ENCODE peak calls at places on chromosomes 4 and X, in nine cellular contexts. One of them, this sample, is unnamed.
A peak's percentile ranks its signal among the peaks of the same experiment; 100 is the strongest.

GRCh38 chr4:49221209-49221608 is 235.1 kb downstream of the CWH43 start:
- DNase-seq in Caki2: no peak
- DNase-seq in activated naive CD4-positive, alpha-beta T cell treated with anti-CD3 and anti-CD28 coated beads for 36 hours: no peak
- DNase-seq in CD4-positive, alpha-beta T cell: no peak
- DNase-seq in GM23248: no peak
- DNase-seq in amygdala: no peak
- DNase-seq in uterus: no peak
- DNase-seq in T-cell: no peak
- DNase-seq in stimulated activated naive CD4-positive, alpha-beta T cell: no peak
- DNase-seq in this sample: no peak

GRCh38 chr4:4559596-4559995 is 17.7 kb upstream of the STX18 start:
- DNase-seq in stimulated activated naive CD4-positive, alpha-beta T cell: no peak
- DNase-seq in uterus: no peak
- DNase-seq in amygdala: no peak
- DNase-seq in GM23248: peak; percentile 37
- DNase-seq in CD4-positive, alpha-beta T cell: no peak
- DNase-seq in activated naive CD4-positive, alpha-beta T cell treated with anti-CD3 and anti-CD28 coated beads for 36 hours: no peak
- DNase-seq in T-cell: no peak
- DNase-seq in Caki2: no peak
- DNase-seq in this sample: no peak

GRCh38 chrX:50988649-50989048 is 78.1 kb downstream of the BMP15 start:
- DNase-seq in uterus: no peak
- DNase-seq in CD4-positive, alpha-beta T cell: no peak
- DNase-seq in activated naive CD4-positive, alpha-beta T cell treated with anti-CD3 and anti-CD28 coated beads for 36 hours: peak; percentile 36
- DNase-seq in GM23248: peak; percentile 53
- DNase-seq in T-cell: no peak
- DNase-seq in stimulated activated naive CD4-positive, alpha-beta T cell: no peak
- DNase-seq in amygdala: no peak
- DNase-seq in Caki2: peak; percentile 25
- DNase-seq in this sample: no peak

GRCh38 chr4:84529169-84529751 is 30.2 kb upstream of the NKX6-1 start:
- DNase-seq in Caki2: peak; percentile 21
- DNase-seq in amygdala: no peak
- DNase-seq in activated naive CD4-positive, alpha-beta T cell treated with anti-CD3 and anti-CD28 coated beads for 36 hours: no peak
- DNase-seq in GM23248: peak; percentile 53
- DNase-seq in uterus: no peak
- DNase-seq in stimulated activated naive CD4-positive, alpha-beta T cell: no peak
- DNase-seq in CD4-positive, alpha-beta T cell: no peak
- DNase-seq in T-cell: no peak
- DNase-seq in this sample: peak; percentile 5

GRCh38 chrX:155997436-155997835 is at the start of gene IL9R:
- DNase-seq in stimulated activated naive CD4-positive, alpha-beta T cell: no peak
- DNase-seq in activated naive CD4-positive, alpha-beta T cell treated with anti-CD3 and anti-CD28 coated beads for 36 hours: peak; percentile 65
- DNase-seq in GM23248: no peak
- DNase-seq in T-cell: peak; percentile 20
- DNase-seq in amygdala: no peak
- DNase-seq in Caki2: no peak
- DNase-seq in CD4-positive, alpha-beta T cell: peak; percentile 5
- DNase-seq in uterus: no peak
- DNase-seq in this sample: no peak

GRCh38 chrX:44621088-44621487 is 78.4 kb upstream of the FUNDC1 start:
- DNase-seq in uterus: no peak
- DNase-seq in stimulated activated naive CD4-positive, alpha-beta T cell: no peak
- DNase-seq in T-cell: no peak
- DNase-seq in Caki2: no peak
- DNase-seq in CD4-positive, alpha-beta T cell: no peak
- DNase-seq in activated naive CD4-positive, alpha-beta T cell treated with anti-CD3 and anti-CD28 coated beads for 36 hours: no peak
- DNase-seq in amygdala: no peak
- DNase-seq in GM23248: no peak
- DNase-seq in this sample: no peak

GRCh38 chrX:43552166-43552565 is 103.9 kb upstream of the MAOA start:
- DNase-seq in activated naive CD4-positive, alpha-beta T cell treated with anti-CD3 and anti-CD28 coated beads for 36 hours: no peak
- DNase-seq in Caki2: peak; percentile 76
- DNase-seq in stimulated activated naive CD4-positive, alpha-beta T cell: no peak
- DNase-seq in amygdala: no peak
- DNase-seq in CD4-positive, alpha-beta T cell: no peak
- DNase-seq in T-cell: no peak
- DNase-seq in uterus: no peak
- DNase-seq in GM23248: no peak
- DNase-seq in this sample: no peak

GRCh38 chr4:105158837-105159236 is 12.2 kb downstream of the TET2 start:
- DNase-seq in Caki2: no peak
- DNase-seq in uterus: no peak
- DNase-seq in T-cell: no peak
- DNase-seq in amygdala: no peak
- DNase-seq in activated naive CD4-positive, alpha-beta T cell treated with anti-CD3 and anti-CD28 coated beads for 36 hours: no peak
- DNase-seq in GM23248: no peak
- DNase-seq in stimulated activated naive CD4-positive, alpha-beta T cell: no peak
- DNase-seq in CD4-positive, alpha-beta T cell: no peak
- DNase-seq in this sample: no peak

GRCh38 chr4:65089666-65090065 is 580.6 kb downstream of the EPHA5 start:
- DNase-seq in Caki2: peak; percentile 10
- DNase-seq in CD4-positive, alpha-beta T cell: no peak
- DNase-seq in GM23248: peak; percentile 1
- DNase-seq in stimulated activated naive CD4-positive, alpha-beta T cell: no peak
- DNase-seq in activated naive CD4-positive, alpha-beta T cell treated with anti-CD3 and anti-CD28 coated beads for 36 hours: no peak
- DNase-seq in amygdala: no peak
- DNase-seq in uterus: no peak
- DNase-seq in T-cell: no peak
- DNase-seq in this sample: no peak

GRCh38 chrX:40201486-40201885 is 103.7 kb upstream of the BCOR start:
- DNase-seq in Caki2: peak; percentile 2
- DNase-seq in uterus: no peak
- DNase-seq in amygdala: no peak
- DNase-seq in CD4-positive, alpha-beta T cell: no peak
- DNase-seq in activated naive CD4-positive, alpha-beta T cell treated with anti-CD3 and anti-CD28 coated beads for 36 hours: peak; percentile 39
- DNase-seq in GM23248: no peak
- DNase-seq in T-cell: peak; percentile 25
- DNase-seq in stimulated activated naive CD4-positive, alpha-beta T cell: no peak
- DNase-seq in this sample: no peak

GRCh38 chrX:78105944-78106650 is 2.0 kb downstream of the PGK1 start:
- DNase-seq in GM23248: peak; percentile 26
- DNase-seq in amygdala: no peak
- DNase-seq in activated naive CD4-positive, alpha-beta T cell treated with anti-CD3 and anti-CD28 coated beads for 36 hours: peak; percentile 40
- DNase-seq in Caki2: no peak
- DNase-seq in stimulated activated naive CD4-positive, alpha-beta T cell: peak; percentile 0
- DNase-seq in CD4-positive, alpha-beta T cell: no peak
- DNase-seq in T-cell: no peak
- DNase-seq in uterus: no peak
- DNase-seq in this sample: no peak

GRCh38 chrX:53073115-53073581 is 9.0 kb upstream of the TSPYL2 start:
- DNase-seq in uterus: no peak
- DNase-seq in CD4-positive, alpha-beta T cell: no peak
- DNase-seq in stimulated activated naive CD4-positive, alpha-beta T cell: no peak
- DNase-seq in T-cell: no peak
- DNase-seq in Caki2: no peak
- DNase-seq in amygdala: no peak
- DNase-seq in activated naive CD4-positive, alpha-beta T cell treated with anti-CD3 and anti-CD28 coated beads for 36 hours: no peak
- DNase-seq in GM23248: no peak
- DNase-seq in this sample: no peak

GRCh38 chr4:165972747-165973146 is 99.7 kb downstream of the TLL1 start:
- DNase-seq in T-cell: no peak
- DNase-seq in GM23248: no peak
- DNase-seq in CD4-positive, alpha-beta T cell: no peak
- DNase-seq in uterus: no peak
- DNase-seq in amygdala: no peak
- DNase-seq in Caki2: no peak
- DNase-seq in stimulated activated naive CD4-positive, alpha-beta T cell: no peak
- DNase-seq in activated naive CD4-positive, alpha-beta T cell treated with anti-CD3 and anti-CD28 coated beads for 36 hours: no peak
- DNase-seq in this sample: no peak

GRCh38 chr4:25966171-25966570 is 52.2 kb downstream of the SMIM20 start:
- DNase-seq in uterus: no peak
- DNase-seq in activated naive CD4-positive, alpha-beta T cell treated with anti-CD3 and anti-CD28 coated beads for 36 hours: no peak
- DNase-seq in GM23248: no peak
- DNase-seq in T-cell: no peak
- DNase-seq in amygdala: no peak
- DNase-seq in Caki2: no peak
- DNase-seq in stimulated activated naive CD4-positive, alpha-beta T cell: no peak
- DNase-seq in CD4-positive, alpha-beta T cell: no peak
- DNase-seq in this sample: no peak

GRCh38 chr4:145870155-145871020 is 68.2 kb downstream of the ZNF827 start:
- DNase-seq in GM23248: peak; percentile 23
- DNase-seq in stimulated activated naive CD4-positive, alpha-beta T cell: no peak
- DNase-seq in activated naive CD4-positive, alpha-beta T cell treated with anti-CD3 and anti-CD28 coated beads for 36 hours: no peak
- DNase-seq in Caki2: no peak
- DNase-seq in uterus: no peak
- DNase-seq in T-cell: no peak
- DNase-seq in amygdala: no peak
- DNase-seq in CD4-positive, alpha-beta T cell: no peak
- DNase-seq in this sample: no peak

GRCh38 chrX:7389576-7389975 is 241.6 kb upstream of the PUDP start:
- DNase-seq in activated naive CD4-positive, alpha-beta T cell treated with anti-CD3 and anti-CD28 coated beads for 36 hours: no peak
- DNase-seq in amygdala: no peak
- DNase-seq in T-cell: no peak
- DNase-seq in CD4-positive, alpha-beta T cell: no peak
- DNase-seq in GM23248: no peak
- DNase-seq in stimulated activated naive CD4-positive, alpha-beta T cell: no peak
- DNase-seq in uterus: no peak
- DNase-seq in Caki2: no peak
- DNase-seq in this sample: no peak

GRCh38 chr4:4783847-4784246 is 75.6 kb upstream of the MSX1 start:
- DNase-seq in uterus: no peak
- DNase-seq in Caki2: no peak
- DNase-seq in CD4-positive, alpha-beta T cell: no peak
- DNase-seq in T-cell: no peak
- DNase-seq in amygdala: no peak
- DNase-seq in activated naive CD4-positive, alpha-beta T cell treated with anti-CD3 and anti-CD28 coated beads for 36 hours: no peak
- DNase-seq in GM23248: no peak
- DNase-seq in stimulated activated naive CD4-positive, alpha-beta T cell: no peak
- DNase-seq in this sample: no peak

GRCh38 chr4:75557696-75558095 is 1.8 kb downstream of the ODAPH start:
- DNase-seq in amygdala: no peak
- DNase-seq in CD4-positive, alpha-beta T cell: no peak
- DNase-seq in stimulated activated naive CD4-positive, alpha-beta T cell: no peak
- DNase-seq in T-cell: no peak
- DNase-seq in GM23248: no peak
- DNase-seq in activated naive CD4-positive, alpha-beta T cell treated with anti-CD3 and anti-CD28 coated beads for 36 hours: no peak
- DNase-seq in uterus: no peak
- DNase-seq in Caki2: no peak
- DNase-seq in this sample: no peak

GRCh38 chr4:40626183-40626990 is 3.3 kb downstream of the RBM47 start:
- DNase-seq in uterus: no peak
- DNase-seq in stimulated activated naive CD4-positive, alpha-beta T cell: no peak
- DNase-seq in GM23248: peak; percentile 12
- DNase-seq in T-cell: no peak
- DNase-seq in activated naive CD4-positive, alpha-beta T cell treated with anti-CD3 and anti-CD28 coated beads for 36 hours: no peak
- DNase-seq in Caki2: peak; percentile 54
- DNase-seq in CD4-positive, alpha-beta T cell: no peak
- DNase-seq in amygdala: no peak
- DNase-seq in this sample: no peak

GRCh38 chr4:161182913-161183312 is 980.9 kb downstream of the FSTL5 start:
- DNase-seq in CD4-positive, alpha-beta T cell: no peak
- DNase-seq in T-cell: no peak
- DNase-seq in stimulated activated naive CD4-positive, alpha-beta T cell: no peak
- DNase-seq in uterus: no peak
- DNase-seq in Caki2: no peak
- DNase-seq in amygdala: no peak
- DNase-seq in activated naive CD4-positive, alpha-beta T cell treated with anti-CD3 and anti-CD28 coated beads for 36 hours: no peak
- DNase-seq in GM23248: no peak
- DNase-seq in this sample: no peak

GRCh38 chrX:131424895-131425294 is 119.0 kb upstream of the OR13H1 start:
- DNase-seq in T-cell: no peak
- DNase-seq in uterus: no peak
- DNase-seq in CD4-positive, alpha-beta T cell: no peak
- DNase-seq in Caki2: no peak
- DNase-seq in GM23248: no peak
- DNase-seq in activated naive CD4-positive, alpha-beta T cell treated with anti-CD3 and anti-CD28 coated beads for 36 hours: no peak
- DNase-seq in stimulated activated naive CD4-positive, alpha-beta T cell: no peak
- DNase-seq in amygdala: no peak
- DNase-seq in this sample: no peak

GRCh38 chr4:128858875-128859696 is 49.6 kb downstream of the JADE1 start:
- DNase-seq in GM23248: peak; percentile 67
- DNase-seq in Caki2: no peak
- DNase-seq in activated naive CD4-positive, alpha-beta T cell treated with anti-CD3 and anti-CD28 coated beads for 36 hours: no peak
- DNase-seq in T-cell: no peak
- DNase-seq in amygdala: no peak
- DNase-seq in uterus: no peak
- DNase-seq in stimulated activated naive CD4-positive, alpha-beta T cell: no peak
- DNase-seq in CD4-positive, alpha-beta T cell: no peak
- DNase-seq in this sample: no peak

GRCh38 chrX:21745756-21746155 is 12.2 kb downstream of the SMPX start:
- DNase-seq in stimulated activated naive CD4-positive, alpha-beta T cell: peak; percentile 0
- DNase-seq in Caki2: no peak
- DNase-seq in GM23248: peak; percentile 49
- DNase-seq in uterus: no peak
- DNase-seq in T-cell: no peak
- DNase-seq in CD4-positive, alpha-beta T cell: peak; percentile 40
- DNase-seq in amygdala: no peak
- DNase-seq in activated naive CD4-positive, alpha-beta T cell treated with anti-CD3 and anti-CD28 coated beads for 36 hours: peak; percentile 64
- DNase-seq in this sample: peak; percentile 16

GRCh38 chrX:16897445-16897844 is 27.3 kb upstream of the RBBP7 start:
- DNase-seq in CD4-positive, alpha-beta T cell: no peak
- DNase-seq in activated naive CD4-positive, alpha-beta T cell treated with anti-CD3 and anti-CD28 coated beads for 36 hours: no peak
- DNase-seq in amygdala: no peak
- DNase-seq in uterus: no peak
- DNase-seq in stimulated activated naive CD4-positive, alpha-beta T cell: no peak
- DNase-seq in GM23248: no peak
- DNase-seq in T-cell: no peak
- DNase-seq in Caki2: peak; percentile 10
- DNase-seq in this sample: no peak

GRCh38 chr4:46649390-46649789 is 259.5 kb upstream of the GABRA2 start:
- DNase-seq in GM23248: no peak
- DNase-seq in uterus: no peak
- DNase-seq in Caki2: no peak
- DNase-seq in CD4-positive, alpha-beta T cell: no peak
- DNase-seq in stimulated activated naive CD4-positive, alpha-beta T cell: no peak
- DNase-seq in amygdala: no peak
- DNase-seq in T-cell: no peak
- DNase-seq in activated naive CD4-positive, alpha-beta T cell treated with anti-CD3 and anti-CD28 coated beads for 36 hours: no peak
- DNase-seq in this sample: no peak

GRCh38 chr4:73573794-73574528 is 46.3 kb downstream of the RASSF6 start:
- DNase-seq in activated naive CD4-positive, alpha-beta T cell treated with anti-CD3 and anti-CD28 coated beads for 36 hours: peak; percentile 45
- DNase-seq in amygdala: peak; percentile 7
- DNase-seq in Caki2: peak; percentile 52
- DNase-seq in uterus: peak; percentile 16
- DNase-seq in stimulated activated naive CD4-positive, alpha-beta T cell: no peak
- DNase-seq in GM23248: peak; percentile 74
- DNase-seq in CD4-positive, alpha-beta T cell: no peak
- DNase-seq in T-cell: no peak
- DNase-seq in this sample: peak; percentile 38

GRCh38 chrX:30301203-30301602 is 8.0 kb downstream of the NR0B1 start:
- DNase-seq in T-cell: no peak
- DNase-seq in uterus: no peak
- DNase-seq in amygdala: no peak
- DNase-seq in activated naive CD4-positive, alpha-beta T cell treated with anti-CD3 and anti-CD28 coated beads for 36 hours: no peak
- DNase-seq in stimulated activated naive CD4-positive, alpha-beta T cell: no peak
- DNase-seq in GM23248: no peak
- DNase-seq in CD4-positive, alpha-beta T cell: no peak
- DNase-seq in Caki2: no peak
- DNase-seq in this sample: no peak

GRCh38 chr4:121758896-121759568 is 5.9 kb downstream of the SMIM43 start:
- DNase-seq in amygdala: no peak
- DNase-seq in activated naive CD4-positive, alpha-beta T cell treated with anti-CD3 and anti-CD28 coated beads for 36 hours: no peak
- DNase-seq in uterus: no peak
- DNase-seq in stimulated activated naive CD4-positive, alpha-beta T cell: no peak
- DNase-seq in Caki2: peak; percentile 18
- DNase-seq in T-cell: no peak
- DNase-seq in CD4-positive, alpha-beta T cell: no peak
- DNase-seq in GM23248: peak; percentile 72
- DNase-seq in this sample: no peak

GRCh38 chr4:144591401-144591800 is 54.6 kb upstream of the HHIP start:
- DNase-seq in CD4-positive, alpha-beta T cell: no peak
- DNase-seq in stimulated activated naive CD4-positive, alpha-beta T cell: no peak
- DNase-seq in T-cell: no peak
- DNase-seq in uterus: no peak
- DNase-seq in Caki2: no peak
- DNase-seq in activated naive CD4-positive, alpha-beta T cell treated with anti-CD3 and anti-CD28 coated beads for 36 hours: no peak
- DNase-seq in GM23248: peak; percentile 83
- DNase-seq in amygdala: no peak
- DNase-seq in this sample: no peak

GRCh38 chr4:4735136-4735754 is 124.2 kb upstream of the MSX1 start:
- DNase-seq in Caki2: no peak
- DNase-seq in stimulated activated naive CD4-positive, alpha-beta T cell: no peak
- DNase-seq in activated naive CD4-positive, alpha-beta T cell treated with anti-CD3 and anti-CD28 coated beads for 36 hours: no peak
- DNase-seq in GM23248: no peak
- DNase-seq in amygdala: no peak
- DNase-seq in T-cell: no peak
- DNase-seq in CD4-positive, alpha-beta T cell: no peak
- DNase-seq in uterus: no peak
- DNase-seq in this sample: no peak

GRCh38 chr4:57098945-57099344 is 11.2 kb downstream of the IGFBP7 start:
- DNase-seq in CD4-positive, alpha-beta T cell: no peak
- DNase-seq in uterus: no peak
- DNase-seq in activated naive CD4-positive, alpha-beta T cell treated with anti-CD3 and anti-CD28 coated beads for 36 hours: no peak
- DNase-seq in T-cell: no peak
- DNase-seq in Caki2: no peak
- DNase-seq in GM23248: peak; percentile 79
- DNase-seq in amygdala: no peak
- DNase-seq in stimulated activated naive CD4-positive, alpha-beta T cell: no peak
- DNase-seq in this sample: no peak

This sample was measured in memory B cell.